ENCODE peak calls at places on chromosomes 2 and 18, in six cellular contexts. B, C, U, T, I and Y are unnamed samples.
A peak's percentile ranks its signal among the peaks of the same experiment; 100 is the strongest.

GRCh38 chr2:62539892-62540785 is 34.1 kb upstream of the TMEM17 start:
- DNase-seq in I (no peak), C (no peak), T (no peak), B (no peak), U (no peak), Y (no peak)

GRCh38 chr2:76700894-76701293 is 821.3 kb downstream of the LRRTM4 start:
- DNase-seq in C (no peak), B (no peak), U (no peak), I (no peak), T (no peak), Y (no peak)

GRCh38 chr2:23286765-23287155 is 98.2 kb upstream of the KLHL29 start:
- DNase-seq in T (no peak), U (no peak), C (no peak), B (peak; percentile 74), I (no peak), Y (no peak)

GRCh38 chr2:181161615-181162014 is 181.2 kb downstream of the UBE2E3 start:
- DNase-seq in C (no peak), B (no peak), T (no peak), I (no peak), U (no peak), Y (no peak)

GRCh38 chr2:75221872-75222271 is 22.6 kb upstream of the TACR1 start:
- DNase-seq in B (peak; percentile 89), U (no peak), T (no peak), C (no peak), I (no peak), Y (no peak)

GRCh38 chr2:206983156-206983875 is 44.0 kb downstream of the CPO start:
- DNase-seq in T (no peak), B (peak; percentile 74), I (no peak), C (no peak), U (no peak), Y (no peak)

GRCh38 chr18:45175505-45175904 is 439.8 kb upstream of the SLC14A2 start:
- DNase-seq in U (no peak), C (no peak), B (no peak), I (no peak), T (no peak), Y (no peak)

GRCh38 chr18:22318745-22319407 is 98.8 kb downstream of the CTAGE1 start:
- DNase-seq in U (no peak), T (no peak), C (no peak), I (no peak), B (no peak), Y (no peak)

GRCh38 chr2:133411857-133412256 is 156.4 kb downstream of the NCKAP5 start:
- DNase-seq in C (no peak), T (peak; percentile 11), I (no peak), U (no peak), B (no peak), Y (no peak)

GRCh38 chr2:142722569-142722968 is 154.9 kb upstream of the KYNU start:
- DNase-seq in I (no peak), B (peak; percentile 51), C (no peak), U (no peak), T (no peak), Y (no peak)

GRCh38 chr2:10908195-10908594 is 3.5 kb upstream of the KCNF1 start:
- DNase-seq in B (no peak), T (no peak), U (no peak), I (no peak), C (no peak), Y (no peak)

GRCh38 chr2:236086403-236086970 is 81.7 kb downstream of the GBX2 start:
- DNase-seq in B (no peak), I (no peak), U (no peak), T (no peak), C (no peak), Y (no peak)

GRCh38 chr18:44884446-44884845 is 203.8 kb downstream of the SETBP1 start:
- DNase-seq in U (no peak), I (no peak), C (no peak), B (no peak), T (no peak), Y (no peak)

GRCh38 chr2:52141076-52141475 is 1109.1 kb upstream of the NRXN1 start:
- DNase-seq in T (no peak), I (no peak), U (no peak), B (no peak), C (no peak), Y (no peak)

GRCh38 chr2:207286106-207286505 is 120.4 kb upstream of the KLF7 start:
- DNase-seq in I (no peak), C (no peak), B (no peak), U (no peak), T (no peak), Y (no peak)

GRCh38 chr2:219488844-219489194 is 9.9 kb upstream of the GMPPA start:
- DNase-seq in C (no peak), B (no peak), U (no peak), I (no peak), T (no peak), Y (no peak)

GRCh38 chr2:191217580-191217979 is 27.6 kb upstream of the MYO1B start:
- DNase-seq in B (peak; percentile 65), C (no peak), I (no peak), T (no peak), U (no peak), Y (no peak)

GRCh38 chr2:196718796-196719564 is 79.5 kb downstream of the CCDC150 start:
- DNase-seq in T (peak; percentile 47), U (no peak), I (no peak), B (peak; percentile 50), C (no peak), Y (no peak)

GRCh38 chr2:218026676-218027425 is 24.1 kb upstream of the TNS1 start:
- DNase-seq in U (no peak), I (no peak), C (no peak), B (no peak), T (no peak), Y (no peak)

GRCh38 chr2:181991171-181991885 is 5.7 kb downstream of the PPP1R1C start:
- DNase-seq in C (no peak), B (no peak), U (no peak), I (no peak), T (no peak), Y (no peak)

GRCh38 chr2:100350661-100351185 is 28.4 kb upstream of the LONRF2 start:
- DNase-seq in C (peak; percentile 74), U (no peak), I (no peak), T (no peak), B (no peak), Y (no peak)

GRCh38 chr2:183078467-183079334 is at the start of gene DUSP19:
- DNase-seq in B (peak; percentile 79), C (peak; percentile 96), T (peak; percentile 88), U (peak; percentile 96), I (peak; percentile 98), Y (peak; percentile 72)

GRCh38 chr2:207416936-207417718 is 112.6 kb upstream of the CREB1 start:
- DNase-seq in U (no peak), B (peak; percentile 10), C (no peak), T (no peak), I (no peak), Y (no peak)

GRCh38 chr2:234939576-234939975 is 12.2 kb upstream of the SH3BP4 start:
- DNase-seq in U (no peak), I (no peak), B (no peak), C (no peak), T (no peak), Y (no peak)

GRCh38 chr2:171522057-171522803 is at the start of gene CYBRD1:
- DNase-seq in C (no peak), T (peak; percentile 53), U (no peak), I (no peak), B (peak; percentile 88), Y (no peak)

GRCh38 chr2:236040600-236041328 is 127.4 kb downstream of the GBX2 start:
- DNase-seq in B (no peak), C (no peak), U (no peak), I (no peak), T (no peak), Y (no peak)

GRCh38 chr2:55045685-55046221 is 4.5 kb downstream of the RTN4 start:
- DNase-seq in B (no peak), I (no peak), T (no peak), U (no peak), C (no peak), Y (no peak)

GRCh38 chr2:128166954-128167353 is 76.0 kb downstream of the UGGT1 start:
- DNase-seq in T (no peak), B (no peak), U (no peak), C (no peak), I (no peak), Y (no peak)

GRCh38 chr2:4763009-4763408 is 929.2 kb upstream of the SOX11 start:
- DNase-seq in C (peak; percentile 75), B (no peak), I (peak; percentile 6), U (peak; percentile 19), T (peak; percentile 56), Y (no peak)

GRCh38 chr2:229779650-229780049 is 65.3 kb upstream of the DNER start:
- DNase-seq in B (no peak), I (no peak), T (no peak), C (no peak), U (no peak), Y (no peak)

GRCh38 chr2:220560192-220560591 is 932.8 kb downstream of the SLC4A3 start:
- DNase-seq in T (no peak), U (no peak), C (no peak), I (no peak), B (no peak), Y (no peak)

GRCh38 chr2:128440666-128441340 is 122.1 kb upstream of the HS6ST1 start:
- DNase-seq in C (peak; percentile 20), I (no peak), T (no peak), U (no peak), B (no peak), Y (no peak)

GRCh38 chr2:144211826-144212225 is 308.1 kb downstream of the ZEB2 start:
- DNase-seq in U (no peak), B (no peak), C (no peak), T (no peak), I (no peak), Y (no peak)

GRCh38 chr2:45168731-45169338 is 159.6 kb upstream of the SIX2 start:
- DNase-seq in U (peak; percentile 43), T (peak; percentile 51), C (peak; percentile 49), B (no peak), I (no peak), Y (peak; percentile 26)

GRCh38 chr2:20223345-20224190 is 1.4 kb downstream of the SDC1 start:
- DNase-seq in T (peak; percentile 57), U (peak; percentile 4), I (peak; percentile 32), C (peak; percentile 68), B (peak; percentile 46), Y (peak; percentile 74)

GRCh38 chr2:178899664-178900063 is 92.4 kb upstream of the TTN start:
- DNase-seq in B (peak; percentile 41), T (no peak), I (no peak), U (no peak), C (no peak), Y (no peak)

GRCh38 chr2:45837812-45838341 is 186.4 kb downstream of the PRKCE start:
- DNase-seq in B (no peak), T (no peak), C (no peak), U (no peak), I (no peak), Y (no peak)

GRCh38 chr2:232876071-232876977 is 6.3 kb downstream of the SNORC start:
- DNase-seq in C (no peak), U (peak; percentile 68), I (peak; percentile 50), B (no peak), T (peak; percentile 70), Y (peak; percentile 37)